ENCODE peak calls at places on chromosomes 4 and X, in five cellular contexts. X is H54; R is heart left ventricle; T is fibroblast of mammary gland; E is CD4-positive, CD25-positive, alpha-beta regulatory T cell. O is an unnamed sample.

GRCh38 chrX:25873196-25873595 is 264.9 kb upstream of the MAGEB18 start:
- DNase-seq in R (no peak), X (no peak), T (peak), E (no peak), O (peak)

GRCh38 chr4:173943547-173943946 is 339.9 kb downstream of the FBXO8 start:
- DNase-seq in T (no peak), E (no peak), R (no peak), X (no peak), O (no peak)

GRCh38 chr4:129323630-129324029 is 227.7 kb downstream of the C4orf33 start:
- DNase-seq in T (no peak), E (no peak), X (no peak), R (no peak), O (no peak)

GRCh38 chr4:16199132-16199531 is 27.1 kb downstream of the TAPT1 start:
- DNase-seq in R (no peak), X (no peak), T (peak), E (no peak), O (peak)

GRCh38 chr4:106238819-106239420 is 77.1 kb downstream of the TBCK start:
- DNase-seq in T (peak), X (peak), R (no peak), E (peak), O (peak)

GRCh38 chrX:143298663-143299241 is 218.5 kb downstream of the SPANXN3 start:
- DNase-seq in R (no peak), E (no peak), T (no peak), X (no peak), O (peak)

GRCh38 chr4:175805863-175806262 is 6.2 kb downstream of the GPM6A start:
- DNase-seq in E (no peak), T (no peak), X (no peak), R (no peak), O (no peak)

GRCh38 chrX:28550331-28550872 is 36.8 kb upstream of the IL1RAPL1 start:
- DNase-seq in T (no peak), E (no peak), R (no peak), X (no peak), O (no peak)

GRCh38 chr4:48787031-48787430 is 7.0 kb upstream of the FRYL start:
- DNase-seq in X (no peak), T (no peak), E (no peak), R (no peak), O (no peak)

GRCh38 chr4:155875878-155876277 is 9.8 kb upstream of the ASIC5 start:
- DNase-seq in R (no peak), X (no peak), E (no peak), T (no peak), O (no peak)

GRCh38 chrX:34918091-34918736 is 24.4 kb upstream of the FAM47B start:
- DNase-seq in T (peak), R (no peak), X (no peak), E (no peak), O (peak)

GRCh38 chr4:85986266-85986665 is 373.6 kb downstream of the MAPK10 start:
- DNase-seq in E (no peak), X (no peak), T (no peak), R (no peak), O (no peak)

GRCh38 chr4:20255823-20256222 is 4.1 kb downstream of the SLIT2 start:
- DNase-seq in R (no peak), T (no peak), E (no peak), X (no peak), O (peak)